ENCODE peak calls at places on chromosomes 5 and 9, in five cellular contexts. G is gastrocnemius medialis; X is stimulated activated CD4-positive, alpha-beta T cell treated with anti-CD3 and anti-CD28 coated beads, Interleukin-12 subunit alpha, Interleukin-12 subunit beta, amount 100 ng/mL, for 48 hours; M is neural crest cell; C is GM23248. D is an unnamed sample.

GRCh38 chr9:129624947-129625346 is 1.0 kb upstream of the NTMT1 start:
- DNase-seq in G (no peak), M (no peak), C (no peak), X (no peak), D (peak; percentile 55)

GRCh38 chr9:103803245-103803644 is 290.9 kb upstream of the SMC2 start:
- DNase-seq in M (no peak), G (no peak), X (no peak), C (no peak), D (no peak)

GRCh38 chr5:154197801-154198461 is 7.4 kb downstream of the GALNT10 start:
- DNase-seq in X (peak; percentile 50), M (no peak), C (peak; percentile 57), G (no peak), D (no peak)

GRCh38 chr5:120516799-120517198 is 52.7 kb downstream of the PRR16 start:
- DNase-seq in M (no peak), G (no peak), X (no peak), C (peak; percentile 83), D (no peak)

GRCh38 chr5:21094619-21095018 is 1106.6 kb upstream of the CDH18 start:
- DNase-seq in C (no peak), M (no peak), G (no peak), X (no peak), D (no peak)

GRCh38 chr9:103168254-103168653 is 173.1 kb downstream of the CYLC2 start:
- DNase-seq in X (no peak), C (no peak), G (no peak), M (no peak), D (peak; percentile 0)

GRCh38 chr5:54595724-54596123 is 78.2 kb downstream of the SNX18 start:
- DNase-seq in X (no peak), C (peak; percentile 43), G (no peak), M (no peak), D (peak; percentile 81)

GRCh38 chr5:172469697-172470096 is 15.4 kb upstream of the SH3PXD2B start:
- DNase-seq in C (no peak), M (no peak), G (no peak), X (no peak), D (no peak)

GRCh38 chr9:135516132-135516860 is 4.9 kb upstream of the LCN1 start:
- DNase-seq in M (no peak), G (no peak), X (no peak), C (no peak), D (no peak)

GRCh38 chr9:88742483-88742882 is 207.5 kb downstream of the NXNL2 start:
- DNase-seq in M (no peak), G (peak; percentile 52), C (peak; percentile 96), X (no peak), D (peak; percentile 81)

GRCh38 chr9:77648458-77649108 is 461 bp upstream of the GNA14 start:
- DNase-seq in G (no peak), M (no peak), X (no peak), C (peak; percentile 21), D (peak; percentile 60)

GRCh38 chr5:166505546-166505945 is 1785.9 kb upstream of the WWC1 start:
- DNase-seq in C (no peak), G (no peak), M (no peak), X (no peak), D (no peak)

GRCh38 chr5:146529984-146530383 is 14.0 kb upstream of the GPR151 start:
- DNase-seq in G (no peak), C (no peak), X (no peak), M (no peak), D (no peak)

GRCh38 chr9:5112646-5113045 is 72.8 kb downstream of the INSL6 start:
- DNase-seq in M (no peak), X (no peak), C (no peak), G (no peak), D (no peak)

GRCh38 chr5:72106922-72107873 is at the start of gene MAP1B:
- DNase-seq in X (no peak), C (peak; percentile 73), M (peak; percentile 80), G (peak; percentile 33), D (peak; percentile 80)

GRCh38 chr5:111984044-111984443 is 227.1 kb upstream of the NREP start:
- DNase-seq in G (no peak), M (no peak), C (peak; percentile 92), X (no peak), D (peak; percentile 23)

GRCh38 chr5:90932052-90932699 is 373.6 kb downstream of the ADGRV1 start:
- DNase-seq in G (no peak), M (peak; percentile 42), C (peak; percentile 77), X (peak; percentile 37), D (peak; percentile 73)

GRCh38 chr5:134642931-134643530 is 5.6 kb upstream of the SEC24A start:
- DNase-seq in G (no peak), C (peak; percentile 35), M (no peak), X (no peak), D (no peak)

GRCh38 chr5:148381906-148382305 is 1.9 kb upstream of the FBXO38 start:
- DNase-seq in X (no peak), C (no peak), M (no peak), G (no peak), D (no peak)

GRCh38 chr5:12230659-12231058 is 326.4 kb upstream of the CTNND2 start:
- DNase-seq in C (no peak), M (no peak), G (no peak), X (no peak), D (no peak)

GRCh38 chr5:1312206-1312605 is 17.3 kb upstream of the TERT start:
- DNase-seq in C (no peak), X (no peak), G (no peak), M (no peak), D (no peak)

GRCh38 chr9:91185193-91185886 is 176.4 kb downstream of the AUH start:
- DNase-seq in X (no peak), M (no peak), C (no peak), G (no peak), D (no peak)

GRCh38 chr5:139422307-139422893 is 16.9 kb downstream of the DNAJC18 start:
- DNase-seq in C (peak; percentile 82), X (peak; percentile 74), G (no peak), M (peak; percentile 48), D (peak; percentile 67)

GRCh38 chr9:26459959-26460358 is 432.6 kb downstream of the CAAP1 start:
- DNase-seq in M (no peak), C (no peak), X (no peak), G (no peak), D (no peak)

GRCh38 chr5:65812648-65813047 is 90.6 kb downstream of the NLN start:
- DNase-seq in M (no peak), G (no peak), X (no peak), C (no peak), D (no peak)

GRCh38 chr9:93824386-93825294 is 130.5 kb downstream of the BARX1 start:
- DNase-seq in G (no peak), C (no peak), M (no peak), X (no peak), D (no peak)

GRCh38 chr5:67301285-67301904 is 104.8 kb upstream of the CD180 start:
- DNase-seq in M (no peak), C (peak; percentile 95), X (no peak), G (peak; percentile 82), D (no peak)

GRCh38 chr5:38755171-38755570 is 90.6 kb upstream of the OSMR start:
- DNase-seq in M (no peak), C (peak; percentile 85), X (no peak), G (no peak), D (peak; percentile 49)

GRCh38 chr9:117703538-117703937 is 665 bp upstream of the TLR4 start:
- DNase-seq in M (no peak), X (no peak), G (no peak), C (peak; percentile 62), D (no peak)

GRCh38 chr9:90915693-90916092 is 114.1 kb downstream of the SYK start:
- DNase-seq in M (no peak), X (peak; percentile 20), C (peak; percentile 68), G (peak; percentile 55), D (peak; percentile 29)

GRCh38 chr9:12816656-12817101 is 41.9 kb downstream of the LURAP1L start:
- DNase-seq in C (no peak), X (no peak), G (no peak), M (no peak), D (no peak)

GRCh38 chr9:15178621-15179020 is 128.4 kb downstream of the TTC39B start:
- DNase-seq in X (no peak), G (no peak), M (no peak), C (no peak), D (no peak)

GRCh38 chr5:36689225-36689624 is 82.8 kb downstream of the SLC1A3 start:
- DNase-seq in C (peak; percentile 66), G (no peak), X (no peak), M (no peak), D (no peak)